ENCODE peak calls at places on chromosomes 1 and 21, in ten cellular contexts. One of them, this sample, is unnamed.
A peak's percentile ranks its signal among the peaks of the same experiment; 100 is the strongest.

GRCh38 chr1:58788259-58788658 is 4.4 kb upstream of the JUN start:
- DNase-seq in GM20000: no peak
- DNase-seq in A549: no peak
- DNase-seq in endodermal cell: no peak
- DNase-seq in bronchial epithelial cell: no peak
- DNase-seq in GM23338: no peak
- DNase-seq in Calu3: no peak
- DNase-seq in ovary: no peak
- DNase-seq in prostate gland: no peak
- DNase-seq in esophagus muscularis mucosa: no peak
- DNase-seq in this sample: no peak

GRCh38 chr1:53992085-53992874 is 25.7 kb downstream of the LDLRAD1 start:
- DNase-seq in GM20000: no peak
- DNase-seq in A549: peak; percentile 22
- DNase-seq in esophagus muscularis mucosa: no peak
- DNase-seq in prostate gland: peak; percentile 28
- DNase-seq in endodermal cell: peak; percentile 76
- DNase-seq in Calu3: no peak
- DNase-seq in bronchial epithelial cell: no peak
- DNase-seq in ovary: no peak
- DNase-seq in GM23338: peak; percentile 43
- DNase-seq in this sample: no peak

GRCh38 chr1:218804014-218804785 is 369.5 kb upstream of the LYPLAL1 start:
- DNase-seq in bronchial epithelial cell: peak; percentile 67
- DNase-seq in ovary: no peak
- DNase-seq in A549: no peak
- DNase-seq in GM20000: no peak
- DNase-seq in esophagus muscularis mucosa: no peak
- DNase-seq in Calu3: no peak
- DNase-seq in endodermal cell: no peak
- DNase-seq in prostate gland: no peak
- DNase-seq in GM23338: no peak
- DNase-seq in this sample: no peak

GRCh38 chr1:246122071-246122470 is 385.0 kb downstream of the SMYD3 start:
- DNase-seq in prostate gland: no peak
- DNase-seq in GM23338: no peak
- DNase-seq in GM20000: no peak
- DNase-seq in esophagus muscularis mucosa: no peak
- DNase-seq in endodermal cell: no peak
- DNase-seq in ovary: no peak
- DNase-seq in bronchial epithelial cell: no peak
- DNase-seq in A549: no peak
- DNase-seq in Calu3: no peak
- DNase-seq in this sample: no peak

GRCh38 chr1:84145051-84145450 is 980 bp downstream of the PRKACB start:
- DNase-seq in esophagus muscularis mucosa: no peak
- DNase-seq in ovary: no peak
- DNase-seq in bronchial epithelial cell: peak; percentile 68
- DNase-seq in Calu3: no peak
- DNase-seq in A549: no peak
- DNase-seq in GM20000: no peak
- DNase-seq in endodermal cell: no peak
- DNase-seq in GM23338: no peak
- DNase-seq in prostate gland: no peak
- DNase-seq in this sample: no peak

GRCh38 chr1:203153989-203154821 is 21.4 kb downstream of the MYBPH start:
- DNase-seq in ovary: no peak
- DNase-seq in Calu3: no peak
- DNase-seq in GM20000: no peak
- DNase-seq in GM23338: no peak
- DNase-seq in endodermal cell: peak; percentile 59
- DNase-seq in A549: no peak
- DNase-seq in bronchial epithelial cell: peak; percentile 80
- DNase-seq in prostate gland: no peak
- DNase-seq in esophagus muscularis mucosa: no peak
- DNase-seq in this sample: no peak

GRCh38 chr1:208278638-208279037 is 34.5 kb upstream of the PLXNA2 start:
- DNase-seq in A549: no peak
- DNase-seq in prostate gland: no peak
- DNase-seq in GM23338: no peak
- DNase-seq in GM20000: no peak
- DNase-seq in bronchial epithelial cell: no peak
- DNase-seq in endodermal cell: no peak
- DNase-seq in ovary: no peak
- DNase-seq in Calu3: no peak
- DNase-seq in esophagus muscularis mucosa: no peak
- DNase-seq in this sample: no peak

GRCh38 chr21:44065428-44065827 is 41.8 kb upstream of the PWP2 start:
- DNase-seq in Calu3: no peak
- DNase-seq in prostate gland: no peak
- DNase-seq in esophagus muscularis mucosa: no peak
- DNase-seq in A549: no peak
- DNase-seq in GM23338: no peak
- DNase-seq in bronchial epithelial cell: peak; percentile 17
- DNase-seq in GM20000: peak; percentile 60
- DNase-seq in ovary: no peak
- DNase-seq in endodermal cell: no peak
- DNase-seq in this sample: no peak

GRCh38 chr1:176996455-176997090 is 167.9 kb downstream of the ASTN1 start:
- DNase-seq in ovary: no peak
- DNase-seq in esophagus muscularis mucosa: peak; percentile 90
- DNase-seq in endodermal cell: peak; percentile 75
- DNase-seq in Calu3: no peak
- DNase-seq in prostate gland: no peak
- DNase-seq in A549: no peak
- DNase-seq in bronchial epithelial cell: no peak
- DNase-seq in GM23338: peak; percentile 62
- DNase-seq in GM20000: no peak
- DNase-seq in this sample: no peak

GRCh38 chr1:165612062-165612461 is 19.0 kb upstream of the MGST3 start:
- DNase-seq in GM20000: no peak
- DNase-seq in A549: no peak
- DNase-seq in endodermal cell: no peak
- DNase-seq in bronchial epithelial cell: peak; percentile 52
- DNase-seq in Calu3: no peak
- DNase-seq in esophagus muscularis mucosa: no peak
- DNase-seq in ovary: no peak
- DNase-seq in prostate gland: no peak
- DNase-seq in GM23338: no peak
- DNase-seq in this sample: no peak

GRCh38 chr1:201042663-201043461 is 19.3 kb upstream of the KIF21B start:
- DNase-seq in Calu3: peak; percentile 75
- DNase-seq in prostate gland: peak; percentile 62
- DNase-seq in ovary: peak; percentile 59
- DNase-seq in endodermal cell: peak; percentile 87
- DNase-seq in GM20000: peak; percentile 77
- DNase-seq in bronchial epithelial cell: peak; percentile 62
- DNase-seq in A549: peak; percentile 78
- DNase-seq in esophagus muscularis mucosa: no peak
- DNase-seq in GM23338: peak; percentile 90
- DNase-seq in this sample: peak; percentile 43

GRCh38 chr1:7541629-7542028 is 229.5 kb upstream of the VAMP3 start:
- DNase-seq in prostate gland: no peak
- DNase-seq in GM20000: no peak
- DNase-seq in bronchial epithelial cell: no peak
- DNase-seq in GM23338: no peak
- DNase-seq in ovary: no peak
- DNase-seq in A549: no peak
- DNase-seq in esophagus muscularis mucosa: no peak
- DNase-seq in endodermal cell: peak; percentile 44
- DNase-seq in Calu3: no peak
- DNase-seq in this sample: no peak

GRCh38 chr1:162177126-162177525 is 107.6 kb downstream of the NOS1AP start:
- DNase-seq in ovary: no peak
- DNase-seq in endodermal cell: no peak
- DNase-seq in Calu3: no peak
- DNase-seq in esophagus muscularis mucosa: no peak
- DNase-seq in prostate gland: no peak
- DNase-seq in GM23338: no peak
- DNase-seq in bronchial epithelial cell: peak; percentile 40
- DNase-seq in GM20000: no peak
- DNase-seq in A549: no peak
- DNase-seq in this sample: no peak

GRCh38 chr1:156103521-156103947 is 11.0 kb upstream of the LMNA start:
- DNase-seq in endodermal cell: peak; percentile 57
- DNase-seq in prostate gland: no peak
- DNase-seq in A549: no peak
- DNase-seq in esophagus muscularis mucosa: no peak
- DNase-seq in GM20000: no peak
- DNase-seq in bronchial epithelial cell: peak; percentile 62
- DNase-seq in Calu3: peak; percentile 54
- DNase-seq in ovary: peak; percentile 59
- DNase-seq in GM23338: no peak
- DNase-seq in this sample: peak; percentile 52

GRCh38 chr1:221040716-221041275 is 161.6 kb downstream of the HLX start:
- DNase-seq in esophagus muscularis mucosa: no peak
- DNase-seq in ovary: no peak
- DNase-seq in endodermal cell: no peak
- DNase-seq in Calu3: no peak
- DNase-seq in prostate gland: no peak
- DNase-seq in GM20000: no peak
- DNase-seq in A549: peak; percentile 36
- DNase-seq in GM23338: no peak
- DNase-seq in bronchial epithelial cell: no peak
- DNase-seq in this sample: no peak

DNA sequence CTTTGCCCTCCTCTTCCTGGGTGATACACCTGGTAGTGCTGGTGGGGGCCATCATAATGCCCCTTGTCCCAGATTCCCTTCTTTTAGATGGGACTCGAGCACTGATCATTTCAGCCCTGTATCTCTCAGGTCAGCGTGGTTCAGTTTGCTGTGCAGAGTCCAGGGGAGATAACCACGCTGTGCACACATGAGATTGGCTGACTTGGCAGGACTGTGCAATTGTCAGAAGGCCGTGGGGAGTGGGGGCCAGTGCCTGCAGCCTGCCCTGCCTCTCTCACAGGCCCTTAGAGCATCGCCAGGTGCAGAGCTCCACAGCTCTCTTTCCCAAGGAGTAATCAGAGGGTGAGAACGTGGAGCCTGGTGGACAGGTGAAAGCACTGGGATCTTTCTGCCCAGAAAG is 15.2 kb downstream of the EPHX1 start:
- DNase-seq in bronchial epithelial cell: no peak
- DNase-seq in Calu3: no peak
- DNase-seq in GM23338: no peak
- DNase-seq in esophagus muscularis mucosa: no peak
- DNase-seq in A549: no peak
- DNase-seq in prostate gland: no peak
- DNase-seq in GM20000: no peak
- DNase-seq in ovary: peak; percentile 35
- DNase-seq in endodermal cell: no peak
- DNase-seq in this sample: no peak
- TF ChIP-seq CTCF in bronchial epithelial cell: no peak
- TF ChIP-seq CTCF in Calu3: no peak
- TF ChIP-seq CTCF in GM23338: no peak
- TF ChIP-seq CTCF in esophagus muscularis mucosa: no peak
- TF ChIP-seq CTCF in A549: no peak
- TF ChIP-seq CTCF in prostate gland: no peak
- TF ChIP-seq CTCF in GM20000: no peak
- TF ChIP-seq CTCF in ovary: no peak
- TF ChIP-seq CTCF in endodermal cell: no peak
- TF ChIP-seq CTCF in this sample: no peak

GRCh38 chr1:150532860-150533259 is 16.3 kb upstream of the ADAMTSL4 start:
- DNase-seq in A549: no peak
- DNase-seq in GM20000: no peak
- DNase-seq in bronchial epithelial cell: no peak
- DNase-seq in ovary: no peak
- DNase-seq in Calu3: no peak
- DNase-seq in endodermal cell: no peak
- DNase-seq in esophagus muscularis mucosa: no peak
- DNase-seq in GM23338: no peak
- DNase-seq in prostate gland: no peak
- DNase-seq in this sample: no peak
- TF ChIP-seq CTCF in A549: no peak
- TF ChIP-seq CTCF in GM20000: no peak
- TF ChIP-seq CTCF in bronchial epithelial cell: no peak
- TF ChIP-seq CTCF in ovary: no peak
- TF ChIP-seq CTCF in Calu3: no peak
- TF ChIP-seq CTCF in endodermal cell: no peak
- TF ChIP-seq CTCF in esophagus muscularis mucosa: no peak
- TF ChIP-seq CTCF in GM23338: no peak
- TF ChIP-seq CTCF in prostate gland: no peak
- TF ChIP-seq CTCF in this sample: no peak

GRCh38 chr1:175195281-175195680 is 2.7 kb upstream of the KIAA0040 start:
- DNase-seq in esophagus muscularis mucosa: no peak
- DNase-seq in prostate gland: no peak
- DNase-seq in A549: no peak
- DNase-seq in GM23338: no peak
- DNase-seq in endodermal cell: no peak
- DNase-seq in GM20000: peak; percentile 51
- DNase-seq in bronchial epithelial cell: no peak
- DNase-seq in ovary: no peak
- DNase-seq in Calu3: no peak
- DNase-seq in this sample: no peak

GRCh38 chr1:175192111-175192629 is 406 bp downstream of the KIAA0040 start:
- DNase-seq in ovary: peak; percentile 68
- DNase-seq in esophagus muscularis mucosa: peak; percentile 92
- DNase-seq in bronchial epithelial cell: peak; percentile 49
- DNase-seq in Calu3: peak; percentile 70
- DNase-seq in A549: peak; percentile 7
- DNase-seq in endodermal cell: peak; percentile 74
- DNase-seq in prostate gland: peak; percentile 78
- DNase-seq in GM23338: peak; percentile 63
- DNase-seq in GM20000: peak; percentile 56
- DNase-seq in this sample: peak; percentile 42

GRCh38 chr1:175193339-175193950 is 869 bp upstream of the KIAA0040 start:
- DNase-seq in GM20000: no peak
- DNase-seq in A549: no peak
- DNase-seq in endodermal cell: no peak
- DNase-seq in Calu3: no peak
- DNase-seq in ovary: no peak
- DNase-seq in prostate gland: no peak
- DNase-seq in esophagus muscularis mucosa: peak; percentile 80
- DNase-seq in GM23338: peak; percentile 53
- DNase-seq in bronchial epithelial cell: peak; percentile 58
- DNase-seq in this sample: no peak

GRCh38 chr1:175191654-175192053 is 922 bp downstream of the KIAA0040 start:
- DNase-seq in prostate gland: peak; percentile 29
- DNase-seq in GM20000: peak; percentile 64
- DNase-seq in GM23338: peak; percentile 37
- DNase-seq in A549: no peak
- DNase-seq in endodermal cell: no peak
- DNase-seq in bronchial epithelial cell: peak; percentile 28
- DNase-seq in ovary: no peak
- DNase-seq in Calu3: peak; percentile 21
- DNase-seq in esophagus muscularis mucosa: peak; percentile 90
- DNase-seq in this sample: no peak

GRCh38 chr1:175192630-175193338 is at the start of gene KIAA0040:
- DNase-seq in prostate gland: peak; percentile 81
- DNase-seq in ovary: peak; percentile 73
- DNase-seq in esophagus muscularis mucosa: peak; percentile 95
- DNase-seq in GM20000: peak; percentile 83
- DNase-seq in GM23338: peak; percentile 74
- DNase-seq in endodermal cell: peak; percentile 91
- DNase-seq in bronchial epithelial cell: peak; percentile 70
- DNase-seq in A549: peak; percentile 62
- DNase-seq in Calu3: peak; percentile 87
- DNase-seq in this sample: peak; percentile 61
- TF ChIP-seq CTCF in prostate gland: no peak
- TF ChIP-seq CTCF in ovary: no peak
- TF ChIP-seq CTCF in esophagus muscularis mucosa: no peak
- TF ChIP-seq CTCF in GM20000: no peak
- TF ChIP-seq CTCF in GM23338: no peak
- TF ChIP-seq CTCF in endodermal cell: peak; percentile 48
- TF ChIP-seq CTCF in bronchial epithelial cell: peak; percentile 29
- TF ChIP-seq CTCF in A549: no peak
- TF ChIP-seq CTCF in Calu3: peak; percentile 13
- TF ChIP-seq CTCF in this sample: no peak

GRCh38 chr1:8739377-8739776 is 78.1 kb downstream of the RERE start:
- DNase-seq in prostate gland: no peak
- DNase-seq in bronchial epithelial cell: no peak
- DNase-seq in esophagus muscularis mucosa: no peak
- DNase-seq in ovary: no peak
- DNase-seq in GM20000: no peak
- DNase-seq in endodermal cell: no peak
- DNase-seq in Calu3: no peak
- DNase-seq in A549: peak; percentile 32
- DNase-seq in GM23338: peak; percentile 72
- DNase-seq in this sample: no peak
- TF ChIP-seq CTCF in prostate gland: no peak
- TF ChIP-seq CTCF in bronchial epithelial cell: no peak
- TF ChIP-seq CTCF in esophagus muscularis mucosa: no peak
- TF ChIP-seq CTCF in ovary: no peak
- TF ChIP-seq CTCF in GM20000: no peak
- TF ChIP-seq CTCF in endodermal cell: peak; percentile 58
- TF ChIP-seq CTCF in Calu3: no peak
- TF ChIP-seq CTCF in A549: no peak
- TF ChIP-seq CTCF in GM23338: peak; percentile 55
- TF ChIP-seq CTCF in this sample: no peak

This sample was measured in omental fat pad.